ENCODE peak calls at places on chromosome 16, in four cellular contexts. One of them, this sample, is unnamed.

GRCh38 chr16:287298-287811 is 4.4 kb downstream of the PDIA2 start:
- DNase-seq in thoracic aorta: no peak
- DNase-seq in colonic mucosa: no peak
- DNase-seq in ovary: no peak
- DNase-seq in this sample: no peak

GRCh38 chr16:66121466-66121865 is 245.0 kb upstream of the CDH5 start:
- DNase-seq in thoracic aorta: no peak
- DNase-seq in ovary: no peak
- DNase-seq in colonic mucosa: no peak
- DNase-seq in this sample: no peak

GRCh38 chr16:85617948-85618347 is 4.8 kb downstream of the GSE1 start:
- DNase-seq in thoracic aorta: no peak
- DNase-seq in ovary: no peak
- DNase-seq in colonic mucosa: no peak
- DNase-seq in this sample: no peak

GRCh38 chr16:49483651-49484451 is 110.2 kb downstream of the C16orf78 start:
- DNase-seq in ovary: no peak
- DNase-seq in colonic mucosa: no peak
- DNase-seq in thoracic aorta: no peak
- DNase-seq in this sample: no peak

GRCh38 chr16:89395150-89396142 is 94.9 kb downstream of the ANKRD11 start:
- DNase-seq in colonic mucosa: peak
- DNase-seq in ovary: peak
- DNase-seq in thoracic aorta: peak
- DNase-seq in this sample: peak

GRCh38 chr16:64615647-64616280 is 506.1 kb downstream of the CDH11 start:
- DNase-seq in thoracic aorta: no peak
- DNase-seq in ovary: no peak
- DNase-seq in colonic mucosa: peak
- DNase-seq in this sample: no peak

GRCh38 chr16:74563828-74564263 is 43.1 kb downstream of the GLG1 start:
- DNase-seq in ovary: no peak
- DNase-seq in colonic mucosa: no peak
- DNase-seq in thoracic aorta: peak
- DNase-seq in this sample: peak

GRCh38 chr16:88057656-88058055 is 106.4 kb downstream of the BANP start:
- DNase-seq in thoracic aorta: no peak
- DNase-seq in ovary: no peak
- DNase-seq in colonic mucosa: no peak
- DNase-seq in this sample: no peak

GRCh38 chr16:51151435-51151950 is 423 bp upstream of the SALL1 start:
- DNase-seq in colonic mucosa: peak
- DNase-seq in thoracic aorta: no peak
- DNase-seq in ovary: peak
- DNase-seq in this sample: no peak

GRCh38 chr16:19316846-19317245 is 31.3 kb downstream of the CLEC19A start:
- DNase-seq in colonic mucosa: no peak
- DNase-seq in ovary: no peak
- DNase-seq in thoracic aorta: no peak
- DNase-seq in this sample: no peak

GRCh38 chr16:88483392-88483641 is 30.2 kb downstream of the ZFPM1 start:
- DNase-seq in colonic mucosa: no peak
- DNase-seq in thoracic aorta: no peak
- DNase-seq in ovary: no peak
- DNase-seq in this sample: no peak

GRCh38 chr16:15650698-15651161 is 685 bp downstream of the NDE1 start:
- DNase-seq in ovary: peak
- DNase-seq in thoracic aorta: no peak
- DNase-seq in colonic mucosa: peak
- DNase-seq in this sample: peak

GRCh38 chr16:85062303-85062702 is 34.7 kb downstream of the KIAA0513 start:
- DNase-seq in colonic mucosa: no peak
- DNase-seq in ovary: no peak
- DNase-seq in thoracic aorta: no peak
- DNase-seq in this sample: no peak

GRCh38 chr16:12976936-12977335 is 75.5 kb downstream of the SHISA9 start:
- DNase-seq in thoracic aorta: no peak
- DNase-seq in ovary: no peak
- DNase-seq in colonic mucosa: no peak
- DNase-seq in this sample: no peak

GRCh38 chr16:22946433-22946832 is 132.5 kb downstream of the HS3ST2 start:
- DNase-seq in ovary: no peak
- DNase-seq in colonic mucosa: no peak
- DNase-seq in thoracic aorta: no peak
- DNase-seq in this sample: no peak

GRCh38 chr16:84839956-84840355 is 20.2 kb downstream of the CRISPLD2 start:
- DNase-seq in ovary: no peak
- DNase-seq in colonic mucosa: no peak
- DNase-seq in thoracic aorta: no peak
- DNase-seq in this sample: no peak

GRCh38 chr16:13110124-13110796 is 208.9 kb downstream of the SHISA9 start:
- DNase-seq in thoracic aorta: peak
- DNase-seq in ovary: no peak
- DNase-seq in colonic mucosa: no peak
- DNase-seq in this sample: no peak

DNA sequence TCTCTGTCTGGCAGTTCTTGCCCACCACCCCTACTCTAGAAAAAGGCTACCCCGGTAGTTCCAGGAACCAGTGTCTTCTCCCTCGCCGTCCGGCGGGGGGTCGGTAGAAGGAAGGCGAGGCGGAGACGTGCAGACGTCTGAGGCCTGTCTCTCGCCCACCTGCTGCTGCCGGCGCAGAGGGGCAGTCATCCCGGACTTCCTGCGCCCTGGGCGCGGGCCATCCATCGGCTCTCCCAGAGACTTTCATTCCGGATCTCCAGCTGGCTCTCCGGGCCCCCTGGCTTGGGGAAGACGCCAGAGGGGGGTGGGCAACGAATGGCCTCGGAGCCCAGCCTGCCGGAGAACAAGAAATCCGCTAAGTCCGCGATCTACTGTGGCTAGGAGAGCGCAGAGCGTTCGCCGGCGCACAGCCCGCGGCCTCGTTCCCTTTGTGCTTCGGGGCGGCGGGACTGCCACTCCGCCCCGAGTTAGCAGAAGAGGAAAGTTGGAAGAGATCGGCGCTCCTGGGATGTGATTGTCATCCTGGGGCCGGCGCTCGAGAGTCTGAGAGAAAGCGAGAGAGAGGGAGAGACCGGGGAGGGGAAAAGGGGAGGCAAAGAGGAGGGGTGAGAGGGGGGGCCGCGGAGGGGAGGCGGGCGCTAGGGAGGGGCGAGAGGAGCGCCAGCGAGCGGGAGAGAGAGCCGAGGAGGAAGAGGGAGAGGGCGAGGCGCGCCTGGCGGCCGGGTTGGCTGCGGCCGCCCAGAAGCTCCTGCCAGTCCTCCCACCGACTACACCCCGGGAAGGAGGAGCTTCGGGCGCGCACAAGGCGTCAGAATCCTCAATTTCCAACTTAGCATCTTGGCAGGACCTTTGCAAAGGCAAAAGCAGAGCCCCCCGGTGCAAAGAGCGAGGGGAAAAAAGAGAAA is at the start of gene IRX5:
- DNase-seq in ovary: peak
- DNase-seq in colonic mucosa: peak
- DNase-seq in thoracic aorta: peak
- DNase-seq in this sample: peak
- TF ChIP-seq CTCF in ovary: no peak
- TF ChIP-seq CTCF in colonic mucosa: no peak
- TF ChIP-seq CTCF in thoracic aorta: peak
- TF ChIP-seq CTCF in this sample: peak

GRCh38 chr16:9050102-9050830 is 41.2 kb upstream of the HAPSTR1 start:
- DNase-seq in thoracic aorta: no peak
- DNase-seq in ovary: no peak
- DNase-seq in colonic mucosa: no peak
- DNase-seq in this sample: no peak
- TF ChIP-seq CTCF in thoracic aorta: no peak
- TF ChIP-seq CTCF in ovary: no peak
- TF ChIP-seq CTCF in colonic mucosa: peak
- TF ChIP-seq CTCF in this sample: no peak

GRCh38 chr16:11588321-11589244 is 1.9 kb upstream of the LITAF start:
- DNase-seq in colonic mucosa: no peak
- DNase-seq in ovary: no peak
- DNase-seq in thoracic aorta: no peak
- DNase-seq in this sample: no peak

GRCh38 chr16:11587643-11588247 is 1.0 kb upstream of the LITAF start:
- DNase-seq in thoracic aorta: no peak
- DNase-seq in ovary: no peak
- DNase-seq in colonic mucosa: no peak
- DNase-seq in this sample: no peak

GRCh38 chr16:11585460-11586374 is 1.0 kb downstream of the LITAF start:
- DNase-seq in colonic mucosa: peak
- DNase-seq in thoracic aorta: no peak
- DNase-seq in ovary: peak
- DNase-seq in this sample: no peak

GRCh38 chr16:11586375-11586855 is 304 bp downstream of the LITAF start:
- DNase-seq in colonic mucosa: no peak
- DNase-seq in thoracic aorta: no peak
- DNase-seq in ovary: no peak
- DNase-seq in this sample: no peak

GRCh38 chr16:11586856-11587642 is at the start of gene LITAF:
- DNase-seq in colonic mucosa: peak
- DNase-seq in ovary: peak
- DNase-seq in thoracic aorta: no peak
- DNase-seq in this sample: peak
- TF ChIP-seq CTCF in colonic mucosa: no peak
- TF ChIP-seq CTCF in ovary: no peak
- TF ChIP-seq CTCF in thoracic aorta: no peak
- TF ChIP-seq CTCF in this sample: no peak

GRCh38 chr16:67260426-67261063 is 11.8 kb downstream of the SLC9A5 start:
- DNase-seq in ovary: no peak
- DNase-seq in thoracic aorta: no peak
- DNase-seq in colonic mucosa: peak
- DNase-seq in this sample: peak
- TF ChIP-seq CTCF in ovary: no peak
- TF ChIP-seq CTCF in thoracic aorta: no peak
- TF ChIP-seq CTCF in colonic mucosa: peak
- TF ChIP-seq CTCF in this sample: peak

GRCh38 chr16:58301052-58301451 is 6.2 kb upstream of the PRSS54 start:
- DNase-seq in thoracic aorta: no peak
- DNase-seq in ovary: no peak
- DNase-seq in colonic mucosa: no peak
- DNase-seq in this sample: no peak
- TF ChIP-seq CTCF in thoracic aorta: no peak
- TF ChIP-seq CTCF in ovary: no peak
- TF ChIP-seq CTCF in colonic mucosa: no peak
- TF ChIP-seq CTCF in this sample: no peak

GRCh38 chr16:62067182-62067581 is 30.9 kb upstream of the CDH8 start:
- DNase-seq in colonic mucosa: no peak
- DNase-seq in ovary: no peak
- DNase-seq in thoracic aorta: no peak
- DNase-seq in this sample: no peak

GRCh38 chr16:62067981-62068380 is 31.7 kb upstream of the CDH8 start:
- DNase-seq in ovary: no peak
- DNase-seq in thoracic aorta: no peak
- DNase-seq in colonic mucosa: no peak
- DNase-seq in this sample: no peak

GRCh38 chr16:62066747-62067146 is 30.5 kb upstream of the CDH8 start:
- DNase-seq in thoracic aorta: no peak
- DNase-seq in ovary: no peak
- DNase-seq in colonic mucosa: no peak
- DNase-seq in this sample: no peak

GRCh38 chr16:62064173-62064572 is 27.9 kb upstream of the CDH8 start:
- DNase-seq in thoracic aorta: no peak
- DNase-seq in colonic mucosa: no peak
- DNase-seq in ovary: no peak
- DNase-seq in this sample: no peak

GRCh38 chr16:62068747-62069146 is 32.5 kb upstream of the CDH8 start:
- DNase-seq in ovary: no peak
- DNase-seq in thoracic aorta: no peak
- DNase-seq in colonic mucosa: no peak
- DNase-seq in this sample: no peak
- TF ChIP-seq CTCF in ovary: no peak
- TF ChIP-seq CTCF in thoracic aorta: no peak
- TF ChIP-seq CTCF in colonic mucosa: no peak
- TF ChIP-seq CTCF in this sample: no peak

GRCh38 chr16:47888734-47889133 is 267.1 kb downstream of the ABCC12 start:
- DNase-seq in colonic mucosa: no peak
- DNase-seq in thoracic aorta: no peak
- DNase-seq in ovary: no peak
- DNase-seq in this sample: no peak
- TF ChIP-seq CTCF in colonic mucosa: no peak
- TF ChIP-seq CTCF in thoracic aorta: no peak
- TF ChIP-seq CTCF in ovary: no peak
- TF ChIP-seq CTCF in this sample: no peak

DNA sequence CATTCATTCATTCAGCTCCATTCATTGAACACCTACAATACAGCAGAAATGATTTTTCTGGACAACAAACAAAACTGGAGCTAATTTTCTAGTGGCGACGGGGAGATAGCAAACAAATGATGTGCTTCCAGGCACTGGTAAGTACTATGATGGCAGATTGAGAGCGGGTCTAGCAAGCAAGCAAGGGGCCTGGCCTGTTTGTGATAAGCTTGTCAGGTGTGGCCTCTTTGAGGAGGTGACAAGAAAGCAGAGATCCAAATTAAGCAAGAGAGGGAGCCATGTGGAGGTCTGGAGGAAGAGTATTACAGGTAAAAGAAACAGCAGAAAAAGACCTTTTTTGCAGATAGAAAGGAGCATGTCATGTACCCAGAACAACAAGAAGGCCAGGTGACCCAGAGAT is 216.1 kb upstream of the CPHXL start:
- DNase-seq in colonic mucosa: no peak
- DNase-seq in ovary: no peak
- DNase-seq in thoracic aorta: no peak
- DNase-seq in this sample: no peak
- TF ChIP-seq CTCF in colonic mucosa: no peak
- TF ChIP-seq CTCF in ovary: no peak
- TF ChIP-seq CTCF in thoracic aorta: no peak
- TF ChIP-seq CTCF in this sample: no peak

GRCh38 chr16:3706253-3707145 is 10.8 kb downstream of the TRAP1 start:
- DNase-seq in thoracic aorta: no peak
- DNase-seq in ovary: no peak
- DNase-seq in colonic mucosa: no peak
- DNase-seq in this sample: no peak

GRCh38 chr16:3698941-3699340 is 18.4 kb downstream of the TRAP1 start:
- DNase-seq in thoracic aorta: no peak
- DNase-seq in colonic mucosa: no peak
- DNase-seq in ovary: no peak
- DNase-seq in this sample: no peak

GRCh38 chr16:3696425-3697218 is 20.7 kb downstream of the TRAP1 start:
- DNase-seq in colonic mucosa: no peak
- DNase-seq in ovary: no peak
- DNase-seq in thoracic aorta: no peak
- DNase-seq in this sample: no peak

GRCh38 chr16:3702082-3702481 is 15.2 kb downstream of the TRAP1 start:
- DNase-seq in colonic mucosa: no peak
- DNase-seq in thoracic aorta: no peak
- DNase-seq in ovary: no peak
- DNase-seq in this sample: no peak
- TF ChIP-seq CTCF in colonic mucosa: no peak
- TF ChIP-seq CTCF in thoracic aorta: no peak
- TF ChIP-seq CTCF in ovary: no peak
- TF ChIP-seq CTCF in this sample: no peak